ENCODE peak calls at places on chromosome 9, in ten cellular contexts. One of them, this sample, is unnamed.

GRCh38 chr9:1400983-1401382 is 350.8 kb downstream of the DMRT2 start:
- DNase-seq in ELF-1: no peak
- DNase-seq in neural crest cell: no peak
- DNase-seq in effector memory CD4-positive, alpha-beta T cell: no peak
- DNase-seq in posterior cingulate gyrus: no peak
- DNase-seq in HCEC 1CT: no peak
- DNase-seq in tibial nerve: no peak
- DNase-seq in mesenchymal stem cell: no peak
- DNase-seq in NCI-H2029: no peak
- DNase-seq in NAMALWA: peak
- DNase-seq in this sample: no peak

GRCh38 chr9:87887661-87888480 is 5.2 kb downstream of the SPATA31E1 start:
- DNase-seq in ELF-1: no peak
- DNase-seq in neural crest cell: no peak
- DNase-seq in effector memory CD4-positive, alpha-beta T cell: no peak
- DNase-seq in posterior cingulate gyrus: no peak
- DNase-seq in HCEC 1CT: no peak
- DNase-seq in tibial nerve: no peak
- DNase-seq in mesenchymal stem cell: no peak
- DNase-seq in NCI-H2029: no peak
- DNase-seq in NAMALWA: no peak
- DNase-seq in this sample: no peak

GRCh38 chr9:19782005-19782404 is 6.8 kb downstream of the SLC24A2 start:
- DNase-seq in ELF-1: no peak
- DNase-seq in neural crest cell: no peak
- DNase-seq in effector memory CD4-positive, alpha-beta T cell: no peak
- DNase-seq in posterior cingulate gyrus: no peak
- DNase-seq in HCEC 1CT: peak
- DNase-seq in tibial nerve: no peak
- DNase-seq in mesenchymal stem cell: peak
- DNase-seq in NCI-H2029: no peak
- DNase-seq in NAMALWA: peak
- DNase-seq in this sample: peak

GRCh38 chr9:113409481-113409880 is 994 bp downstream of the POLE3 start:
- DNase-seq in ELF-1: no peak
- DNase-seq in neural crest cell: no peak
- DNase-seq in effector memory CD4-positive, alpha-beta T cell: no peak
- DNase-seq in posterior cingulate gyrus: no peak
- DNase-seq in HCEC 1CT: no peak
- DNase-seq in tibial nerve: no peak
- DNase-seq in mesenchymal stem cell: no peak
- DNase-seq in NCI-H2029: no peak
- DNase-seq in NAMALWA: peak
- DNase-seq in this sample: peak

GRCh38 chr9:91151741-91152095 is 210.0 kb downstream of the AUH start:
- DNase-seq in ELF-1: no peak
- DNase-seq in neural crest cell: no peak
- DNase-seq in effector memory CD4-positive, alpha-beta T cell: no peak
- DNase-seq in posterior cingulate gyrus: no peak
- DNase-seq in HCEC 1CT: no peak
- DNase-seq in tibial nerve: no peak
- DNase-seq in mesenchymal stem cell: no peak
- DNase-seq in NCI-H2029: no peak
- DNase-seq in NAMALWA: no peak
- DNase-seq in this sample: no peak

GRCh38 chr9:87447547-87448432 is 49.9 kb upstream of the DAPK1 start:
- DNase-seq in ELF-1: no peak
- DNase-seq in neural crest cell: no peak
- DNase-seq in effector memory CD4-positive, alpha-beta T cell: no peak
- DNase-seq in posterior cingulate gyrus: no peak
- DNase-seq in HCEC 1CT: no peak
- DNase-seq in tibial nerve: no peak
- DNase-seq in mesenchymal stem cell: no peak
- DNase-seq in NCI-H2029: peak
- DNase-seq in NAMALWA: no peak
- DNase-seq in this sample: no peak

GRCh38 chr9:33619666-33620404 is 95.8 kb downstream of the ANKRD18B start:
- DNase-seq in ELF-1: no peak
- DNase-seq in neural crest cell: no peak
- DNase-seq in effector memory CD4-positive, alpha-beta T cell: no peak
- DNase-seq in posterior cingulate gyrus: no peak
- DNase-seq in HCEC 1CT: peak
- DNase-seq in tibial nerve: no peak
- DNase-seq in mesenchymal stem cell: peak
- DNase-seq in NCI-H2029: no peak
- DNase-seq in NAMALWA: peak
- DNase-seq in this sample: peak

GRCh38 chr9:82745919-82746318 is 317.0 kb downstream of the RASEF start:
- DNase-seq in ELF-1: no peak
- DNase-seq in neural crest cell: no peak
- DNase-seq in effector memory CD4-positive, alpha-beta T cell: no peak
- DNase-seq in posterior cingulate gyrus: no peak
- DNase-seq in HCEC 1CT: no peak
- DNase-seq in tibial nerve: no peak
- DNase-seq in mesenchymal stem cell: no peak
- DNase-seq in NCI-H2029: no peak
- DNase-seq in NAMALWA: no peak
- DNase-seq in this sample: no peak

GRCh38 chr9:129490583-129491485 is 130.1 kb downstream of the C9orf50 start:
- DNase-seq in ELF-1: no peak
- DNase-seq in neural crest cell: no peak
- DNase-seq in effector memory CD4-positive, alpha-beta T cell: no peak
- DNase-seq in posterior cingulate gyrus: no peak
- DNase-seq in HCEC 1CT: no peak
- DNase-seq in tibial nerve: no peak
- DNase-seq in mesenchymal stem cell: peak
- DNase-seq in NCI-H2029: no peak
- DNase-seq in NAMALWA: no peak
- DNase-seq in this sample: no peak

GRCh38 chr9:122346478-122347347 is 24.1 kb upstream of the PTGS1 start:
- DNase-seq in ELF-1: peak
- DNase-seq in neural crest cell: peak
- DNase-seq in effector memory CD4-positive, alpha-beta T cell: no peak
- DNase-seq in posterior cingulate gyrus: peak
- DNase-seq in HCEC 1CT: peak
- DNase-seq in tibial nerve: no peak
- DNase-seq in mesenchymal stem cell: peak
- DNase-seq in NCI-H2029: no peak
- DNase-seq in NAMALWA: no peak
- DNase-seq in this sample: peak

GRCh38 chr9:26292943-26293342 is 599.7 kb downstream of the CAAP1 start:
- DNase-seq in ELF-1: no peak
- DNase-seq in neural crest cell: no peak
- DNase-seq in effector memory CD4-positive, alpha-beta T cell: no peak
- DNase-seq in posterior cingulate gyrus: no peak
- DNase-seq in HCEC 1CT: peak
- DNase-seq in tibial nerve: no peak
- DNase-seq in mesenchymal stem cell: peak
- DNase-seq in NCI-H2029: no peak
- DNase-seq in NAMALWA: no peak
- DNase-seq in this sample: no peak

GRCh38 chr9:38125889-38126288 is 56.9 kb upstream of the SHB start:
- DNase-seq in ELF-1: no peak
- DNase-seq in neural crest cell: no peak
- DNase-seq in effector memory CD4-positive, alpha-beta T cell: no peak
- DNase-seq in posterior cingulate gyrus: no peak
- DNase-seq in HCEC 1CT: no peak
- DNase-seq in tibial nerve: no peak
- DNase-seq in mesenchymal stem cell: no peak
- DNase-seq in NCI-H2029: no peak
- DNase-seq in NAMALWA: no peak
- DNase-seq in this sample: no peak

GRCh38 chr9:91127653-91128052 is 234.1 kb downstream of the AUH start:
- DNase-seq in ELF-1: no peak
- DNase-seq in neural crest cell: no peak
- DNase-seq in effector memory CD4-positive, alpha-beta T cell: no peak
- DNase-seq in posterior cingulate gyrus: no peak
- DNase-seq in HCEC 1CT: peak
- DNase-seq in tibial nerve: no peak
- DNase-seq in mesenchymal stem cell: peak
- DNase-seq in NCI-H2029: no peak
- DNase-seq in NAMALWA: no peak
- DNase-seq in this sample: no peak

This sample was measured in dermis blood vessel endothelial cell.